ENCODE peak calls at places on chromosomes 5 and 9, in five cellular contexts. A is T-helper 17 cell; G is stimulated activated CD8-positive, alpha-beta memory T cell treated with anti-CD3 and anti-CD28 coated beads, Interleukin-15, amount 100 ng/mL, for 1 hour; N is EL; I is OCI-M1. H is an unnamed sample.

GRCh38 chr9:27088981-27089380 is 20.0 kb upstream of the TEK start:
- DNase-seq in N (peak; percentile 65), A (no peak), I (no peak), G (no peak), H (no peak)

GRCh38 chr5:96302174-96302738 is 130.8 kb downstream of the PCSK1 start:
- DNase-seq in I (no peak), G (no peak), N (no peak), A (no peak), H (no peak)

GRCh38 chr5:157959355-157959754 is 100.4 kb upstream of the CLINT1 start:
- DNase-seq in N (no peak), A (no peak), G (no peak), I (no peak), H (no peak)

GRCh38 chr9:121399126-121399882 is 29.3 kb upstream of the STOM start:
- DNase-seq in I (no peak), G (no peak), N (peak; percentile 52), A (no peak), H (no peak)

GRCh38 chr9:124493218-124493617 is 14.0 kb downstream of the NR5A1 start:
- DNase-seq in G (no peak), N (no peak), I (no peak), A (no peak), H (no peak)

GRCh38 chr5:154103223-154103622 is 64.5 kb downstream of the MFAP3 start:
- DNase-seq in N (no peak), G (no peak), I (no peak), A (no peak), H (no peak)

GRCh38 chr5:58378613-58379385 is 81.1 kb downstream of the PLK2 start:
- DNase-seq in G (no peak), A (no peak), N (no peak), I (no peak), H (no peak)

GRCh38 chr5:88727705-88728313 is 155.2 kb downstream of the MEF2C start:
- DNase-seq in G (no peak), A (no peak), I (peak; percentile 57), N (peak; percentile 8), H (no peak)

GRCh38 chr5:38753776-38754175 is 92.0 kb upstream of the OSMR start:
- DNase-seq in N (no peak), I (no peak), A (no peak), G (no peak), H (no peak)

GRCh38 chr5:63963080-63963735 is 963 bp upstream of the HTR1A start:
- DNase-seq in G (no peak), N (peak; percentile 53), I (peak; percentile 87), A (no peak), H (no peak)

GRCh38 chr5:149765932-149766331 is 35.8 kb downstream of the PPARGC1B start:
- DNase-seq in G (no peak), N (no peak), I (peak; percentile 49), A (no peak), H (no peak)

GRCh38 chr9:17004500-17004899 is 130.3 kb upstream of the CNTLN start:
- DNase-seq in G (no peak), N (peak; percentile 71), I (no peak), A (no peak), H (no peak)

GRCh38 chr5:108726446-108727091 is 21.1 kb upstream of the FER start:
- DNase-seq in G (no peak), N (peak; percentile 33), A (no peak), I (peak; percentile 68), H (no peak)

GRCh38 chr9:113479150-113479761 is 15.7 kb downstream of the RGS3 start:
- DNase-seq in N (no peak), G (no peak), I (no peak), A (no peak), H (no peak)

GRCh38 chr5:172806897-172807672 is 27.0 kb upstream of the ERGIC1 start:
- DNase-seq in N (peak; percentile 91), G (peak; percentile 74), A (peak; percentile 49), I (peak; percentile 93), H (peak; percentile 96)

GRCh38 chr9:126154182-126154827 is 172.3 kb upstream of the MVB12B start:
- DNase-seq in I (no peak), G (no peak), N (no peak), A (no peak), H (peak; percentile 31)

GRCh38 chr5:66440202-66440680 is 156.0 kb upstream of the MAST4 start:
- DNase-seq in N (peak; percentile 36), G (no peak), A (no peak), I (peak; percentile 89), H (no peak)

GRCh38 chr5:78127875-78128274 is 166.6 kb downstream of the AP3B1 start:
- DNase-seq in G (no peak), N (no peak), A (no peak), I (peak; percentile 7), H (no peak)

GRCh38 chr9:113599647-113600476 is 136.3 kb downstream of the RGS3 start:
- DNase-seq in G (no peak), N (peak; percentile 95), I (no peak), A (no peak), H (no peak)

GRCh38 chr5:100872409-100873190 is 30.5 kb downstream of the ST8SIA4 start:
- DNase-seq in N (no peak), G (no peak), A (no peak), I (no peak), H (no peak)

GRCh38 chr5:68535121-68535520 is 319.6 kb downstream of the PIK3R1 start:
- DNase-seq in N (no peak), G (no peak), A (no peak), I (no peak), H (no peak)

GRCh38 chr9:68967800-68968199 is 46.1 kb downstream of the PRKACG start:
- DNase-seq in I (no peak), G (no peak), N (no peak), A (no peak), H (no peak)

GRCh38 chr9:93827545-93828330 is 127.4 kb downstream of the BARX1 start:
- DNase-seq in N (peak; percentile 59), A (no peak), G (no peak), I (peak; percentile 39), H (no peak)